ENCODE peak calls at places on chromosomes 2 and 18, in four cellular contexts. One of them, this sample, is unnamed.

GRCh38 chr2:132267372-132267771 is 105.6 kb upstream of the ANKRD30BL start:
- DNase-seq in HepG2: no peak
- DNase-seq in A549: no peak
- DNase-seq in spleen: no peak
- DNase-seq in this sample: no peak

GRCh38 chr18:23934252-23934651 is 80.3 kb upstream of the TTC39C start:
- DNase-seq in spleen: no peak
- DNase-seq in A549: no peak
- DNase-seq in HepG2: no peak
- DNase-seq in this sample: no peak

GRCh38 chr2:88055049-88055435 is 541 bp downstream of the KRCC1 start:
- DNase-seq in spleen: no peak
- DNase-seq in HepG2: no peak
- DNase-seq in A549: peak
- DNase-seq in this sample: peak

GRCh38 chr2:217622205-217622621 is 380.6 kb downstream of the TNS1 start:
- DNase-seq in HepG2: peak
- DNase-seq in A549: peak
- DNase-seq in spleen: no peak
- DNase-seq in this sample: no peak

GRCh38 chr2:54680397-54681032 is 42.9 kb upstream of the EML6 start:
- DNase-seq in HepG2: no peak
- DNase-seq in A549: no peak
- DNase-seq in spleen: no peak
- DNase-seq in this sample: no peak

GRCh38 chr2:239278941-239279365 is 121.9 kb downstream of the HDAC4 start:
- DNase-seq in spleen: peak
- DNase-seq in A549: no peak
- DNase-seq in HepG2: no peak
- DNase-seq in this sample: no peak

GRCh38 chr2:211996857-211997256 is 541.7 kb downstream of the ERBB4 start:
- DNase-seq in A549: no peak
- DNase-seq in spleen: no peak
- DNase-seq in HepG2: no peak
- DNase-seq in this sample: no peak

GRCh38 chr18:68740966-68741365 is 26.1 kb upstream of the TMX3 start:
- DNase-seq in HepG2: no peak
- DNase-seq in spleen: no peak
- DNase-seq in A549: no peak
- DNase-seq in this sample: no peak

GRCh38 chr2:2022941-2023586 is 278.7 kb upstream of the PXDN start:
- DNase-seq in HepG2: no peak
- DNase-seq in A549: no peak
- DNase-seq in spleen: no peak
- DNase-seq in this sample: no peak

GRCh38 chr2:224807153-224807964 is 91.2 kb upstream of the CCDC195 start:
- DNase-seq in A549: peak
- DNase-seq in spleen: no peak
- DNase-seq in HepG2: no peak
- DNase-seq in this sample: no peak

GRCh38 chr2:53559302-53559967 is 208.2 kb upstream of the CHAC2 start:
- DNase-seq in spleen: no peak
- DNase-seq in A549: peak
- DNase-seq in HepG2: no peak
- DNase-seq in this sample: peak

GRCh38 chr2:168462543-168463045 is 6.5 kb downstream of the CERS6 start:
- DNase-seq in HepG2: no peak
- DNase-seq in A549: no peak
- DNase-seq in spleen: no peak
- DNase-seq in this sample: no peak

GRCh38 chr2:127197475-127198385 is 22.4 kb downstream of the CYP27C1 start:
- DNase-seq in A549: peak
- DNase-seq in spleen: peak
- DNase-seq in HepG2: peak
- DNase-seq in this sample: no peak

GRCh38 chr2:132703396-132703795 is 33.4 kb upstream of the LYPD1 start:
- DNase-seq in HepG2: no peak
- DNase-seq in A549: no peak
- DNase-seq in spleen: no peak
- DNase-seq in this sample: no peak

GRCh38 chr2:187644991-187645390 is 90.8 kb upstream of the TFPI start:
- DNase-seq in spleen: no peak
- DNase-seq in A549: no peak
- DNase-seq in HepG2: no peak
- DNase-seq in this sample: no peak

GRCh38 chr18:60870261-60870966 is 462.8 kb upstream of the CDH20 start:
- DNase-seq in HepG2: no peak
- DNase-seq in A549: no peak
- DNase-seq in spleen: no peak
- DNase-seq in this sample: no peak

GRCh38 chr2:196974970-196975369 is 48.5 kb upstream of the PGAP1 start:
- DNase-seq in A549: no peak
- DNase-seq in HepG2: no peak
- DNase-seq in spleen: no peak
- DNase-seq in this sample: no peak

GRCh38 chr18:68965817-68966216 is 167.9 kb downstream of the CCDC102B start:
- DNase-seq in HepG2: no peak
- DNase-seq in spleen: no peak
- DNase-seq in A549: no peak
- DNase-seq in this sample: no peak

GRCh38 chr2:187003038-187003543 is 154.1 kb upstream of the ZSWIM2 start:
- DNase-seq in spleen: no peak
- DNase-seq in A549: no peak
- DNase-seq in HepG2: no peak
- DNase-seq in this sample: no peak

GRCh38 chr2:183292028-183292427 is 167.8 kb downstream of the NUP35 start:
- DNase-seq in A549: no peak
- DNase-seq in spleen: no peak
- DNase-seq in HepG2: no peak
- DNase-seq in this sample: no peak

GRCh38 chr2:240962371-240963064 is 35.9 kb upstream of the SNED1 start:
- DNase-seq in spleen: peak
- DNase-seq in A549: no peak
- DNase-seq in HepG2: peak
- DNase-seq in this sample: no peak

GRCh38 chr18:79523738-79524180 is 128.0 kb downstream of the NFATC1 start:
- DNase-seq in HepG2: no peak
- DNase-seq in A549: no peak
- DNase-seq in spleen: peak
- DNase-seq in this sample: no peak

GRCh38 chr2:120222186-120223033 is 790 bp downstream of the TMEM185B start:
- DNase-seq in spleen: no peak
- DNase-seq in HepG2: no peak
- DNase-seq in A549: no peak
- DNase-seq in this sample: no peak

GRCh38 chr2:85648619-85649018 is 19.4 kb downstream of the SFTPB start:
- DNase-seq in spleen: no peak
- DNase-seq in HepG2: no peak
- DNase-seq in A549: peak
- DNase-seq in this sample: no peak

GRCh38 chr2:207898354-207898695 is 127.0 kb downstream of the PLEKHM3 start:
- DNase-seq in HepG2: no peak
- DNase-seq in A549: no peak
- DNase-seq in spleen: no peak
- DNase-seq in this sample: no peak

GRCh38 chr2:53515435-53516332 is 251.9 kb upstream of the CHAC2 start:
- DNase-seq in spleen: no peak
- DNase-seq in HepG2: no peak
- DNase-seq in A549: peak
- DNase-seq in this sample: no peak

GRCh38 chr2:119678021-119678656 is 862 bp upstream of the TMEM177 start:
- DNase-seq in HepG2: peak
- DNase-seq in A549: no peak
- DNase-seq in spleen: peak
- DNase-seq in this sample: no peak

GRCh38 chr2:57947398-57947797 is 99.2 kb upstream of the VRK2 start:
- DNase-seq in spleen: no peak
- DNase-seq in A549: peak
- DNase-seq in HepG2: no peak
- DNase-seq in this sample: no peak

GRCh38 chr2:191538334-191538910 is 139.5 kb upstream of the NABP1 start:
- DNase-seq in HepG2: no peak
- DNase-seq in A549: no peak
- DNase-seq in spleen: no peak
- DNase-seq in this sample: no peak

GRCh38 chr2:217993817-217994459 is 8.9 kb downstream of the TNS1 start:
- DNase-seq in HepG2: peak
- DNase-seq in spleen: peak
- DNase-seq in A549: peak
- DNase-seq in this sample: peak

GRCh38 chr2:64675860-64676259 is 22.1 kb upstream of the SERTAD2 start:
- DNase-seq in HepG2: peak
- DNase-seq in A549: peak
- DNase-seq in spleen: no peak
- DNase-seq in this sample: no peak

GRCh38 chr2:240988146-240988545 is 10.3 kb upstream of the SNED1 start:
- DNase-seq in spleen: peak
- DNase-seq in HepG2: no peak
- DNase-seq in A549: no peak
- DNase-seq in this sample: no peak

GRCh38 chr2:21041943-21042707 is 1.7 kb downstream of the APOB start:
- DNase-seq in A549: no peak
- DNase-seq in spleen: no peak
- DNase-seq in HepG2: peak
- DNase-seq in this sample: no peak

GRCh38 chr2:99862566-99862965 is 279.8 kb downstream of the AFF3 start:
- DNase-seq in HepG2: no peak
- DNase-seq in spleen: no peak
- DNase-seq in A549: no peak
- DNase-seq in this sample: no peak

GRCh38 chr18:58186258-58186948 is 142.4 kb downstream of the NEDD4L start:
- DNase-seq in spleen: no peak
- DNase-seq in HepG2: no peak
- DNase-seq in A549: peak
- DNase-seq in this sample: peak

GRCh38 chr2:86314125-86314524 is 23.3 kb downstream of the REEP1 start:
- DNase-seq in HepG2: no peak
- DNase-seq in A549: no peak
- DNase-seq in spleen: no peak
- DNase-seq in this sample: no peak

GRCh38 chr2:167719410-167719809 is 528.0 kb downstream of the STK39 start:
- DNase-seq in spleen: no peak
- DNase-seq in HepG2: no peak
- DNase-seq in A549: no peak
- DNase-seq in this sample: no peak

GRCh38 chr2:98912957-98913915 is 22.8 kb downstream of the CRACDL start:
- DNase-seq in A549: no peak
- DNase-seq in HepG2: no peak
- DNase-seq in spleen: peak
- DNase-seq in this sample: peak

GRCh38 chr2:24815171-24815570 is 21.9 kb downstream of the CENPO start:
- DNase-seq in spleen: no peak
- DNase-seq in HepG2: no peak
- DNase-seq in A549: no peak
- DNase-seq in this sample: no peak

GRCh38 chr18:79405019-79405780 is 9.5 kb downstream of the NFATC1 start:
- DNase-seq in A549: no peak
- DNase-seq in HepG2: no peak
- DNase-seq in spleen: peak
- DNase-seq in this sample: no peak

GRCh38 chr2:9205963-9206948 is at the start of gene ASAP2:
- DNase-seq in spleen: peak
- DNase-seq in A549: peak
- DNase-seq in HepG2: peak
- DNase-seq in this sample: peak
- TF ChIP-seq POLR2A in spleen: no peak
- TF ChIP-seq POLR2A in A549: peak
- TF ChIP-seq POLR2A in HepG2: peak
- TF ChIP-seq POLR2A in this sample: peak

DNA sequence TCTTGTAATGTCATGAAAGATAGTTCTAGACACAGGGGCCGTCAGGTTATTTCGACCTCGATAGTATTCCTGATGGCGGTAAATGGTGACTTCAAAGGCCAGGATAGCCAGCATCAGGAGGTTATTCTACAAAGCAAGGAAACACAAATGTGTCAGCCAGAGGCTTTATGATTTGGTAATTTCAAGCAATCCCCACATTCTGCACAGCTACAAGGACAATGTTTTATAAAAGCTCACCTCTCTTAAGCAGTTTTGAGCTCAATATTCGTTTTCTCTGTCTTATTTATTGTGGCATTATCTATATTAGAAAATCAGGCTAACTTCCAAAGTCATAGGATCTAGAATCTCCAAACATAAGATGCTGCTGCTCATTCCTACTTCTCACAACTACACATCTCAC is 235.2 kb downstream of the NAPG start:
- DNase-seq in spleen: no peak
- DNase-seq in A549: no peak
- DNase-seq in HepG2: no peak
- DNase-seq in this sample: no peak
- TF ChIP-seq POLR2A in spleen: no peak
- TF ChIP-seq POLR2A in A549: no peak
- TF ChIP-seq POLR2A in HepG2: no peak
- TF ChIP-seq POLR2A in this sample: no peak

GRCh38 chr2:178193823-178194599 is at the start of gene OSBPL6:
- DNase-seq in A549: peak
- DNase-seq in spleen: peak
- DNase-seq in HepG2: peak
- DNase-seq in this sample: peak
- TF ChIP-seq POLR2A in A549: peak
- TF ChIP-seq POLR2A in spleen: no peak
- TF ChIP-seq POLR2A in HepG2: no peak
- TF ChIP-seq POLR2A in this sample: peak

DNA sequence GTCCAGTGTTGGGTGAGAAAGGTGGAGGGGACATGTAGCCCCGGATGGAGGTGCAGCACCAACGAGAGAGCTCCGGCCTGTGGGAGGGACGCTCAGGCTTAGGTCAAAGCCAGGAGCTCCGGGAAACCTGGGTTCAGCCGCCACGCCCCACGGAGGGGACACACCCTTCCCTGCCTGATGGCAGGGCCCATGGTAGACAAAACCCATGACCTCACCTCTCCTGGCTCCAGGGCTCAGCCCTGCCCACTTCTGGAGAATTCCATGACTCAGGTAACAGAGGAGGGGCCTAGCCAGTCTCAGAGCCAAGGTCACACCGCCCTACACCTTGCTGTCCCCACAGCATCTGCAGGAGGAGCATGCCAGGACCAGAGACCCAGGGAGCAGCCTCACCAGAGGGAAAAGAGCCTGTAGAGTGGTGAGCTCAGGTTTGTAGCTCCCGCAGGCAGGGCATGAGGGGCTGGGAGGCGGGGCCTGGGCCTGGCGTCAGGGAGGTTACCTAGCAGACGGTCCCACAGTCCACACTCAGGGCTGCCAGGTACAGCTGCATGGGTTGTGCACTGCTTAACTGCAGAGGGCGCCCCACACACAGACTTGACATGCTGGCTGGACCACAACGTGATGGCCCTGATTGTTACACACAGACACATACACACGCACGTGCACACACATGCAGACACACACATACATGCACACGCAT is 70.8 kb upstream of the SMAD7 start:
- DNase-seq in A549: peak
- DNase-seq in HepG2: peak
- DNase-seq in spleen: peak
- DNase-seq in this sample: peak
- TF ChIP-seq POLR2A in A549: no peak
- TF ChIP-seq POLR2A in HepG2: no peak
- TF ChIP-seq POLR2A in spleen: no peak
- TF ChIP-seq POLR2A in this sample: no peak

GRCh38 chr2:219112651-219113338 is 47.8 kb downstream of the NHEJ1 start:
- DNase-seq in spleen: no peak
- DNase-seq in A549: no peak
- DNase-seq in HepG2: no peak
- DNase-seq in this sample: no peak
- TF ChIP-seq POLR2A in spleen: no peak
- TF ChIP-seq POLR2A in A549: no peak
- TF ChIP-seq POLR2A in HepG2: no peak
- TF ChIP-seq POLR2A in this sample: no peak